ENCODE peak calls at places on chromosomes 6 and 20, in seven cellular contexts. A is fibroblast of lung, N is HCT116, W is fibroblast of the aortic adventitia, D is neural crest cell, S is psoas muscle, M is nephron progenitor cell. O is an unnamed sample.

GRCh38 chr6:131966443-131966842 is 15.3 kb upstream of the CCN2 start:
- DNase-seq in A (peak), N (no peak), W (no peak), D (no peak), S (no peak), M (no peak), O (no peak)

GRCh38 chr6:125781307-125781868 is 9.4 kb upstream of the NCOA7 start:
- DNase-seq in A (peak), N (no peak), W (peak), D (no peak), S (no peak), M (no peak), O (no peak)

GRCh38 chr20:31555203-31555602 is 41.0 kb downstream of the HM13 start:
- DNase-seq in A (no peak), N (no peak), W (no peak), D (no peak), S (no peak), M (no peak), O (no peak)

GRCh38 chr20:49560186-49560585 is 7.8 kb downstream of the PTGIS start:
- DNase-seq in A (no peak), N (no peak), W (peak), D (no peak), S (no peak), M (no peak), O (no peak)

GRCh38 chr6:132369526-132369925 is 31.7 kb downstream of the MOXD1 start:
- DNase-seq in A (peak), N (no peak), W (peak), D (no peak), S (no peak), M (no peak), O (no peak)

GRCh38 chr6:160737934-160738333 is 35.9 kb downstream of the PLG start:
- DNase-seq in A (no peak), N (no peak), W (no peak), D (no peak), S (no peak), M (no peak), O (no peak)

GRCh38 chr20:58228484-58229197 is at the start of gene ANKRD60:
- DNase-seq in A (peak), N (no peak), W (peak), D (no peak), S (no peak), M (peak), O (no peak)

GRCh38 chr6:43744931-43745727 is 24.9 kb upstream of the VEGFA start:
- DNase-seq in A (no peak), N (no peak), W (no peak), D (no peak), S (no peak), M (no peak), O (no peak)

GRCh38 chr6:170111816-170112582 is 178.9 kb downstream of the DLL1 start:
- DNase-seq in A (no peak), N (no peak), W (no peak), D (no peak), S (peak), M (no peak), O (no peak)

GRCh38 chr20:10007747-10008146 is 27.0 kb upstream of the ANKEF1 start:
- DNase-seq in A (no peak), N (no peak), W (no peak), D (no peak), S (no peak), M (no peak), O (no peak)

GRCh38 chr6:118350881-118351430 is 197.1 kb upstream of the PLN start:
- DNase-seq in A (peak), N (no peak), W (no peak), D (no peak), S (no peak), M (no peak), O (no peak)

GRCh38 chr20:35743693-35744491 is 1.8 kb upstream of the RBM39 start:
- DNase-seq in A (no peak), N (no peak), W (no peak), D (no peak), S (no peak), M (peak), O (no peak)

GRCh38 chr6:168291450-168291849 is 28.1 kb downstream of the DACT2 start:
- DNase-seq in A (no peak), N (no peak), W (no peak), D (no peak), S (no peak), M (no peak), O (no peak)

GRCh38 chr6:72649032-72649984 is 27.4 kb downstream of the KCNQ5 start:
- DNase-seq in A (peak), N (no peak), W (peak), D (no peak), S (no peak), M (no peak), O (no peak)

GRCh38 chr20:63961664-63962425 is 5.6 kb upstream of the UCKL1 start:
- DNase-seq in A (no peak), N (no peak), W (no peak), D (no peak), S (peak), M (no peak), O (no peak)

GRCh38 chr6:29793036-29793356 is 34.6 kb upstream of the HLA-G start:
- DNase-seq in A (no peak), N (no peak), W (no peak), D (no peak), S (no peak), M (no peak), O (no peak)

GRCh38 chr20:43666376-43667328 is at the start of gene MYBL2:
- DNase-seq in A (peak), N (peak), W (peak), D (peak), S (peak), M (peak), O (peak)

GRCh38 chr6:90411292-90411781 is 114.7 kb upstream of the BACH2 start:
- DNase-seq in A (peak), N (peak), W (no peak), D (no peak), S (no peak), M (no peak), O (no peak)

GRCh38 chr6:144149894-144150672 is at the start of gene STX11:
- DNase-seq in A (peak), N (no peak), W (peak), D (peak), S (peak), M (peak), O (no peak)

DNA sequence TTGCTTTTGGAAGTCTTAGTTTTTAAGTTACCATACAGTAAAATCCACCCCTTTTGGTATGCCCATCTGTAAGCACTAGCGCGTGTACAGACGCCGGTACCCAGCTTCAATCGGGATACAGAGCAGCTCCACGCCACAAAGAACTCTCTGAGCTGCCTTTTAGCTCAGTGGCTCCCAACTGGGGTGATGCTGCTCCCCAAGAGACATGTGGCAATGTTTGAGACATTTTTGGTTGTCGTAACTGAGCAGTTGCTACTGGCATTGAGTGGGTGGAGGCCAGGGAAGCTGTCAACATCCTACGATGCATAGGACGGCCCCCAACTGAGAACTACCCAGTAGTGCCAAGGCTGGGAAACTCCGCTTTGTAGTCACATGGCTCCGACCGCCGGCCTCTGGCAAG is 73.3 kb downstream of the BMP7 start:
- DNase-seq in A (no peak), N (no peak), W (no peak), D (no peak), S (no peak), M (no peak), O (no peak)
- TF ChIP-seq CTCF in A (no peak), N (no peak), W (no peak), D (no peak), S (no peak), M (no peak), O (no peak)

DNA sequence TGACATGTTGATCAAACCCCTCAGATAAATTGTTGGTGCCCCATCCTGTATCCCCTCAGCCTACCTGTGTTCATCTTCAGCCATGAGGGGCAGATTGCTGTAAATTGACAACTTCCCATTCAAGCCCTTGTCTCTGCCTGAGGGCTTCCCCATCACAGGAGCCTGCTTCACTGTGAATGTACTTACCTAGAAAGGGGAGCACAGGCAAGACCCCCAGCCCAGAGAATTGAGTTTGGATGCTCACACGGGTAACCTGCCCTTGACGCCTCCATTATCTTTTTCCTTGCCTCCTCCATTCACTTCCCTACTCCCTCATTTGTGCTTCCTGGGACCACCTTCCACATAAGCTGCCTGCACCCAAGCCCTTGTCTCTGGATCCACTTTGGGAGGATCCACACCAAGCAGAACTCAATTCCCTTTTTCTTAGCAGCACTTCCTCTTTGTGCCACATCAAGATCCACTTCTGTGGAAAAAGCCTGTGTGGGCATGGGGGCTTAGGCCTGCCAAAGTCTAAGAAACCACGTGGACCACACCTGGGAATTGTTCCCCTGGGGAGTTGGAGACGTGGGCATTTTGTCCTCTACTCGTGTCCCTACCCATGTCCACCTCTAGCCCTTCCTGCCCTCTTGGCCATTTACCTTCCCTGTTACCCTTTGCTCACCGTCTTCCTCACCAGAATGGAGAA is 103.4 kb upstream of the FOXA2 start:
- DNase-seq in A (no peak), N (no peak), W (no peak), D (no peak), S (no peak), M (no peak), O (no peak)
- TF ChIP-seq CTCF in A (no peak), N (no peak), W (no peak), D (no peak), S (no peak), M (no peak), O (no peak)

DNA sequence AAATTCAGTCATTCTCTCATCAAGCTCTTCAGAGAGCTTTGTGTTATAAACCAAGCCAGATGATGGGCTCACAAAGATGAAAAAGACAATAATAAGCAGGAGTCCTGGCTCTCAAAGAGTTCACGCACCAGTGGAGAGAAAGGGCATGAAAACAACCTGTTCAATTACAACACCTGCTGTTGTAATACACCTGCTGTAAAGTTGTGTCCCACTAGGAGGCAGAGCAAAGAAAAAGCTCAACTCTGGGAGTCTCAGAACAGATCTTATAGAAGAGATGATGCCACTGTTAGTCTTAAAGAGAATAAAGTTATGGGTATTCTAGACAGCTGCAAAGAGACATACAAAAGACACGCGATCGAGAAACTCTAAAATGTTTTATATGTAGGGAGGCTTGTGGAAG is 100.6 kb downstream of the DCDC2 start:
- DNase-seq in A (no peak), N (peak), W (no peak), D (no peak), S (no peak), M (no peak), O (no peak)
- TF ChIP-seq CTCF in A (no peak), N (no peak), W (no peak), D (peak), S (no peak), M (no peak), O (no peak)

GRCh38 chr20:20417891-20418676 is 50.2 kb downstream of the INSM1 start:
- DNase-seq in A (no peak), N (no peak), W (no peak), D (no peak), S (no peak), M (no peak), O (no peak)

GRCh38 chr20:20426472-20426907 is 58.6 kb downstream of the INSM1 start:
- DNase-seq in A (no peak), N (no peak), W (no peak), D (no peak), S (no peak), M (no peak), O (no peak)

GRCh38 chr20:20427202-20427864 is 59.4 kb downstream of the INSM1 start:
- DNase-seq in A (no peak), N (no peak), W (no peak), D (no peak), S (no peak), M (no peak), O (no peak)

GRCh38 chr20:20425785-20426471 is 58.0 kb downstream of the INSM1 start:
- DNase-seq in A (no peak), N (no peak), W (no peak), D (no peak), S (no peak), M (no peak), O (no peak)

GRCh38 chr20:20423117-20423516 is 55.2 kb downstream of the INSM1 start:
- DNase-seq in A (no peak), N (no peak), W (no peak), D (no peak), S (no peak), M (no peak), O (no peak)
- TF ChIP-seq CTCF in A (no peak), N (no peak), W (no peak), D (no peak), S (no peak), M (no peak), O (no peak)

GRCh38 chr6:110705543-110705942 is 109.7 kb downstream of the CDK19 start:
- DNase-seq in A (no peak), N (no peak), W (no peak), D (no peak), S (no peak), M (no peak), O (no peak)
- TF ChIP-seq CTCF in A (no peak), N (no peak), W (no peak), D (no peak), S (no peak), M (no peak), O (no peak)

GRCh38 chr6:37761872-37762271 is 57.7 kb upstream of the ZFAND3 start:
- DNase-seq in A (no peak), N (no peak), W (no peak), D (no peak), S (no peak), M (no peak), O (no peak)
- TF ChIP-seq CTCF in A (no peak), N (no peak), W (no peak), D (no peak), S (no peak), M (no peak), O (no peak)

GRCh38 chr6:47734826-47735481 is 36.6 kb downstream of the ADGRF4 start:
- DNase-seq in A (no peak), N (no peak), W (no peak), D (no peak), S (no peak), M (no peak), O (no peak)

GRCh38 chr6:47736083-47736700 is 37.8 kb downstream of the ADGRF4 start:
- DNase-seq in A (no peak), N (no peak), W (no peak), D (no peak), S (no peak), M (no peak), O (no peak)

GRCh38 chr6:47737406-47737805 is 39.0 kb downstream of the ADGRF4 start:
- DNase-seq in A (no peak), N (no peak), W (peak), D (no peak), S (no peak), M (no peak), O (no peak)

GRCh38 chr6:47729457-47729856 is 31.1 kb downstream of the ADGRF4 start:
- DNase-seq in A (no peak), N (no peak), W (no peak), D (no peak), S (no peak), M (no peak), O (no peak)

DNA sequence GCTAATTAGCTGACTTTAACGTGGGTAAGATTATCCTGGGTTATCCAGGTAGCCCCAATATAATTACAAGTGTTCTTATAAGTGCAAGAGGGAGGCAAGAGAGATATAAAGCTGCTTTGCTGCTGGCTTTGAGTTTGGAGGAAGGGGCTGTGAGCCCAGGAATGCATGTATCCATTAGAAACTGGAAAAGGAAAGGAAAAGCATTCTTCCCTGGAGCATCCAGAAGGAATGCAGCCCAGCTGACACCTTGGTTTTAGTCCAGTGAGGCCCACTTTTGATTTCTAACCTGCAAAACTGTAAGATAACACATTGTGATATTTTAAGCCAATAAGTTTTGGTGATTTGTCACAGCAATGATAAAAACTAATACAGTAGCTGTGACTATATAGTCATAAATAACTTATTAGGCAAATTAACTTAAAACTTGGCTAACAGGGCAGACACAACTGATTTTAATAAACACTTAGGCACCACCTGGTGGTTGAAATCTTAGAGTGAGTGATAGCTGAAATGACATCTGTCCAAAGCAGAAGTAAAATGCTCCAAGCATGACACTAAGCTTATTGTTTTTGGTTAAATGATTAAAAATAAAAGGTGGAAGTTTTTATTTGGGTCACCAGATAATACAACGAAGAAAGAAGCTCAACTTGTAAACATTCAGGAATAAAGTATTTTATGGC is 35.6 kb downstream of the ADGRF4 start:
- DNase-seq in A (peak), N (peak), W (no peak), D (no peak), S (no peak), M (no peak), O (no peak)
- TF ChIP-seq CTCF in A (no peak), N (peak), W (no peak), D (peak), S (peak), M (no peak), O (peak)

O was measured in D721Med.